ENCODE peak calls at places on chromosomes 7 and 10, in four cellular contexts. One of them, this sample, is unnamed.

GRCh38 chr10:17200885-17201164 is 647 bp downstream of the TRDMT1 start:
- DNase-seq in left lung: no peak
- DNase-seq in aorta: no peak
- DNase-seq in transverse colon: peak; percentile 53
- DNase-seq in this sample: no peak

GRCh38 chr7:42650701-42651100 is 261.2 kb downstream of the C7orf25 start:
- DNase-seq in left lung: no peak
- DNase-seq in transverse colon: no peak
- DNase-seq in aorta: no peak
- DNase-seq in this sample: no peak

GRCh38 chr10:78931333-78932083 is 137.3 kb upstream of the ZMIZ1 start:
- DNase-seq in left lung: no peak
- DNase-seq in transverse colon: peak; percentile 41
- DNase-seq in aorta: peak; percentile 85
- DNase-seq in this sample: peak; percentile 51

GRCh38 chr10:89793649-89794254 is 92.4 kb downstream of the KIF20B start:
- DNase-seq in transverse colon: no peak
- DNase-seq in aorta: no peak
- DNase-seq in left lung: no peak
- DNase-seq in this sample: no peak

GRCh38 chr10:130751106-130751840 is 560.2 kb downstream of the TCERG1L start:
- DNase-seq in transverse colon: no peak
- DNase-seq in aorta: peak; percentile 66
- DNase-seq in left lung: no peak
- DNase-seq in this sample: peak; percentile 8

GRCh38 chr7:14841850-14842249 is 60.7 kb downstream of the DGKB start:
- DNase-seq in transverse colon: no peak
- DNase-seq in left lung: no peak
- DNase-seq in aorta: no peak
- DNase-seq in this sample: no peak

GRCh38 chr10:34154371-34154770 is 660.7 kb downstream of the PARD3 start:
- DNase-seq in left lung: no peak
- DNase-seq in transverse colon: no peak
- DNase-seq in aorta: no peak
- DNase-seq in this sample: no peak

GRCh38 chr7:41578700-41579099 is 124.2 kb downstream of the INHBA start:
- DNase-seq in transverse colon: no peak
- DNase-seq in aorta: no peak
- DNase-seq in left lung: no peak
- DNase-seq in this sample: no peak

GRCh38 chr10:43264987-43265798 is 1.7 kb downstream of the RASGEF1A start:
- DNase-seq in left lung: no peak
- DNase-seq in aorta: peak; percentile 56
- DNase-seq in transverse colon: peak; percentile 3
- DNase-seq in this sample: no peak

GRCh38 chr10:51821045-51821444 is 121.7 kb upstream of the CSTF2T start:
- DNase-seq in aorta: no peak
- DNase-seq in left lung: no peak
- DNase-seq in transverse colon: no peak
- DNase-seq in this sample: no peak

DNA sequence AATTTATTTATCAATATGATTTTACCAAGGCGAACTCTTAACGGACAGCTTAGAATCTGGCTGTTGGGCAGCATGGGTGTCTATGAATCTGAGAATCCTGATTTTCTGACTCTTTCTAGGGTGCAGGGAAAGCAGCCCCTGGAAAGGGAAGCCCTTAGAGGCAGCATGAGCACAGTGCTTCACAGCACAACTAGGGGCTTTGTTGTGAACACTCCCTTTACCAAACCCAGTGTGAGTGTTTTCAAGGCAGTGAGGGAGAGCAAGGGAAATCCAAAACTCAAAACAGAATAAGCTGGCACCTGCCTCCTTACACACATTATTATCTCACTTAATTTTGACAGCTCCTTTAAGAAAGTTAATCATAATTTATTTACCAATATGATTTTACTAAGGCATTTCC is 116.3 kb upstream of the CSTF2T start:
- DNase-seq in left lung: no peak
- DNase-seq in aorta: no peak
- DNase-seq in transverse colon: no peak
- DNase-seq in this sample: no peak
- H3K4me3 ChIP-seq in left lung: no peak overlapping the region
- H3K4me3 ChIP-seq in aorta: no peak overlapping the region
- H3K4me3 ChIP-seq in transverse colon: no peak overlapping the region
- H3K4me3 ChIP-seq in this sample: no peak overlapping the region

GRCh38 chr7:4694653-4695335 is 12.7 kb downstream of the FOXK1 start:
- DNase-seq in left lung: peak; percentile 37
- DNase-seq in transverse colon: peak; percentile 30
- DNase-seq in aorta: no peak
- DNase-seq in this sample: no peak
- H3K27ac ChIP-seq in left lung: peak overlapping the region; percentile 73
- H3K27ac ChIP-seq in transverse colon: peak overlapping the region; percentile 84
- H3K27ac ChIP-seq in aorta: peak overlapping the region; percentile 98
- H3K27ac ChIP-seq in this sample: no peak overlapping the region

DNA sequence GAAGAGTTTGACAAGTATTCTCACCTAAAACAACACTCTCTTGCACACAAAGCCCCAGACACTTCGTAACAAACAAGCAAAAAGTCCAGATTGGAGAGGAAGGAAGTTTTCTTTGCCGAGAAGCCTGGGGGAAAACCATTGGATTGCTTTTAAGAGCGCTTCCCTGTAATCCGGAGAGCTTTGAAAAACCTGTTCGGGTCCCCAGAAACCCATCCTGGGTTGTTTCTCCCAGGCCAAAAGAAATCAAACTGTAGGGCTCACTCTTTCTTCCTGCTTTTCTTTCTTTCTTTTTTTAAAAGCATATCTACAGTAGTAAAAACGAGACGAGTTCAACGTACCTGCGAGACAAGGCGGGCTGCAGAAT is 655 bp downstream of the SP8 start:
- DNase-seq in left lung: no peak
- DNase-seq in aorta: no peak
- DNase-seq in transverse colon: no peak
- DNase-seq in this sample: no peak
- H3K4me3 ChIP-seq in left lung: no peak overlapping the region
- H3K4me3 ChIP-seq in aorta: peak overlapping the region; percentile 11
- H3K4me3 ChIP-seq in transverse colon: peak overlapping the region; percentile 24
- H3K4me3 ChIP-seq in this sample: no peak overlapping the region

GRCh38 chr7:1732072-1732471 is 62.0 kb downstream of the ELFN1 start:
- DNase-seq in left lung: no peak
- DNase-seq in aorta: no peak
- DNase-seq in transverse colon: no peak
- DNase-seq in this sample: no peak
- H3K27ac ChIP-seq in left lung: no peak overlapping the region
- H3K27ac ChIP-seq in aorta: no peak overlapping the region
- H3K27ac ChIP-seq in transverse colon: no peak overlapping the region
- H3K27ac ChIP-seq in this sample: no peak overlapping the region

GRCh38 chr7:100222445-100223132 is 2.8 kb downstream of the PVRIG start:
- DNase-seq in left lung: peak; percentile 65
- DNase-seq in aorta: no peak
- DNase-seq in transverse colon: no peak
- DNase-seq in this sample: no peak
- H3K4me3 ChIP-seq in left lung: no peak overlapping the region
- H3K4me3 ChIP-seq in aorta: no peak overlapping the region
- H3K4me3 ChIP-seq in transverse colon: no peak overlapping the region
- H3K4me3 ChIP-seq in this sample: no peak overlapping the region

DNA sequence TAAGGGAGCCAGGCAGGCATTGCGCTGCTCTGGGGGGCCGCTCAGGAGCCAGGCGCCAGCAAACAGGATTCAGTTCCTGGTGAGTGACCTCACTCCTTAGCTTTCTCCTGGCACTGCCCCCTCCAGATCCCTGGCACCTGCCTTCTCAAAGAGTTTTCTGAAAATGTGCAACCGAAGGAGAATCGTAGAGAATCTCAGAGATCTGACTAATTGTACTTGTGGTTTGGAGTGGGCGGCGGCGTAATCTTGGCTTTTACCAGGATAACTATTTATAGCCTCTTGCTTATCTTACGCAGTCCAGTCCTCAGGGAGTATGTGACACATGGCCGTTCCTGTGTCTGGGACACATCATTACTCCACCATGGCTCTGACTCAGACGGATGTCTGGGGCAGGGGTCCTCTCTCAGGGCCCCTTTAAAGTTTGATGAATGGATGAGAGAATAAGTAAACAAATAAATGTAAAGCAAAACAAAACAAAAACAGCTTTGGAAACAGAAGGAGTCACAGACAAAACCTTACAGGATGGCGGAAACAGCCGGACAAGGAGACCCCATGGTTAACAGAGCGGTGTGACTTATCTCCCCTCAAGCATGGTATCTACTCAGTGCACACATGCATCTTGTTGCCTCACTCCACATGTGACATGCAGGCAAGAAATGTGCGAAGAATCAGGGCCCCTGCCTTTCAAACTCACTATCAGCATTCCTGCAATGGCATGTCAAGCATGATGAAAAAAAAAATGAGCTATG is 99.7 kb downstream of the TNS3 start:
- DNase-seq in transverse colon: no peak
- DNase-seq in left lung: no peak
- DNase-seq in aorta: peak; percentile 90
- DNase-seq in this sample: no peak
- H3K27ac ChIP-seq in transverse colon: peak overlapping the region; percentile 59
- H3K27ac ChIP-seq in left lung: peak overlapping the region; percentile 73
- H3K27ac ChIP-seq in aorta: peak overlapping the region; percentile 100
- H3K27ac ChIP-seq in this sample: peak overlapping the region; percentile 44

GRCh38 chr7:136086712-136087111 is 109.6 kb upstream of the MTPN start:
- DNase-seq in left lung: no peak
- DNase-seq in transverse colon: peak; percentile 12
- DNase-seq in aorta: no peak
- DNase-seq in this sample: no peak
- H3K4me3 ChIP-seq in left lung: peak overlapping the region; percentile 21
- H3K4me3 ChIP-seq in transverse colon: no peak overlapping the region
- H3K4me3 ChIP-seq in aorta: peak overlapping the region; percentile 69
- H3K4me3 ChIP-seq in this sample: peak overlapping the region; percentile 41

DNA sequence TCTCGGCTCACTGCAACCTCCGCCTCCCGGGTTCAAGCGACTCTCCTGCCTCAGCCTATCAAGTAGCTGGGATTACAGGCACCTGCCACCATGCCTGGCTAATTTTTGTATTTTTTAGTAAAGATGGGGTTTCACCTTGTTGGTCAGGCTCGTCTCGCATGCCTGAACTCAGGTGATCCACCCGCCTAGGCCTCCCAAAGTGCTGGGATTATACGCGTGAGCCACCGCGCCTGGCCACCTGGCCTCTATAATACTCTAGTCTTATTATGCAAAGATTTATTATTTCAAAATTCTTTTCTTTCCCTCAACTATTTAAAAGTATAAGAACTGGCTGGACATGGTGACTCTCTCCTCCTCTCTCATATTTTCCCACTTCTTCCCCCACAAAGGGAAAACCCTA is 30.0 kb upstream of the C1GALT1 start:
- DNase-seq in transverse colon: no peak
- DNase-seq in left lung: no peak
- DNase-seq in aorta: no peak
- DNase-seq in this sample: no peak
- H3K27ac ChIP-seq in transverse colon: no peak overlapping the region
- H3K27ac ChIP-seq in left lung: no peak overlapping the region
- H3K27ac ChIP-seq in aorta: no peak overlapping the region
- H3K27ac ChIP-seq in this sample: no peak overlapping the region

GRCh38 chr7:144470052-144470451 is 66.6 kb upstream of the NOBOX start:
- DNase-seq in left lung: no peak
- DNase-seq in transverse colon: no peak
- DNase-seq in aorta: no peak
- DNase-seq in this sample: no peak

GRCh38 chr7:144474363-144474762 is 70.9 kb upstream of the NOBOX start:
- DNase-seq in aorta: no peak
- DNase-seq in transverse colon: no peak
- DNase-seq in left lung: no peak
- DNase-seq in this sample: no peak

GRCh38 chr7:144473908-144474307 is 70.4 kb upstream of the NOBOX start:
- DNase-seq in aorta: no peak
- DNase-seq in left lung: no peak
- DNase-seq in transverse colon: no peak
- DNase-seq in this sample: no peak

GRCh38 chr7:144477348-144477747 is 73.9 kb upstream of the NOBOX start:
- DNase-seq in left lung: no peak
- DNase-seq in transverse colon: no peak
- DNase-seq in aorta: no peak
- DNase-seq in this sample: no peak

GRCh38 chr7:144474800-144475521 is 71.5 kb upstream of the NOBOX start:
- DNase-seq in transverse colon: no peak
- DNase-seq in left lung: no peak
- DNase-seq in aorta: no peak
- DNase-seq in this sample: no peak
- H3K4me3 ChIP-seq in transverse colon: no peak overlapping the region
- H3K4me3 ChIP-seq in left lung: no peak overlapping the region
- H3K4me3 ChIP-seq in aorta: no peak overlapping the region
- H3K4me3 ChIP-seq in this sample: no peak overlapping the region

This sample was measured in right lobe of liver.